ENCODE peak calls at places on chromosomes 5 and 9, in five cellular contexts. One of them, this sample, is unnamed.

GRCh38 chr5:180555168-180555921 is 36.0 kb downstream of the SCGB3A1 start:
- DNase-seq in CD4-positive, alpha-beta T cell: no peak
- DNase-seq in psoas muscle: no peak
- DNase-seq in T-helper 1 cell: no peak
- DNase-seq in right cardiac atrium: no peak
- DNase-seq in this sample: no peak

GRCh38 chr5:2007906-2008437 is 125.2 kb upstream of the IRX4 start:
- DNase-seq in T-helper 1 cell: no peak
- DNase-seq in CD4-positive, alpha-beta T cell: no peak
- DNase-seq in psoas muscle: peak
- DNase-seq in right cardiac atrium: peak
- DNase-seq in this sample: no peak

GRCh38 chr9:127975376-127976315 is 5.1 kb downstream of the EEIG1 start:
- DNase-seq in right cardiac atrium: peak
- DNase-seq in CD4-positive, alpha-beta T cell: no peak
- DNase-seq in psoas muscle: peak
- DNase-seq in T-helper 1 cell: no peak
- DNase-seq in this sample: no peak

GRCh38 chr5:149466457-149466972 is 84.7 kb downstream of the CSNK1A1 start:
- DNase-seq in right cardiac atrium: no peak
- DNase-seq in T-helper 1 cell: no peak
- DNase-seq in psoas muscle: peak
- DNase-seq in CD4-positive, alpha-beta T cell: no peak
- DNase-seq in this sample: peak

GRCh38 chr5:180346358-180346757 is 6.8 kb downstream of the GFPT2 start:
- DNase-seq in CD4-positive, alpha-beta T cell: no peak
- DNase-seq in T-helper 1 cell: no peak
- DNase-seq in psoas muscle: no peak
- DNase-seq in right cardiac atrium: no peak
- DNase-seq in this sample: no peak

GRCh38 chr9:4077499-4078102 is 222.3 kb downstream of the GLIS3 start:
- DNase-seq in right cardiac atrium: peak
- DNase-seq in T-helper 1 cell: no peak
- DNase-seq in psoas muscle: peak
- DNase-seq in CD4-positive, alpha-beta T cell: peak
- DNase-seq in this sample: no peak

GRCh38 chr9:93613174-93613573 is 36.8 kb downstream of the PHF2 start:
- DNase-seq in CD4-positive, alpha-beta T cell: no peak
- DNase-seq in psoas muscle: peak
- DNase-seq in T-helper 1 cell: no peak
- DNase-seq in right cardiac atrium: no peak
- DNase-seq in this sample: no peak

GRCh38 chr9:5562806-5563416 is 52.6 kb downstream of the PDCD1LG2 start:
- DNase-seq in CD4-positive, alpha-beta T cell: no peak
- DNase-seq in T-helper 1 cell: no peak
- DNase-seq in psoas muscle: no peak
- DNase-seq in right cardiac atrium: no peak
- DNase-seq in this sample: no peak

GRCh38 chr5:65771266-65771665 is 49.3 kb downstream of the NLN start:
- DNase-seq in right cardiac atrium: no peak
- DNase-seq in CD4-positive, alpha-beta T cell: no peak
- DNase-seq in T-helper 1 cell: no peak
- DNase-seq in psoas muscle: no peak
- DNase-seq in this sample: no peak

GRCh38 chr5:56951131-56951945 is 585 bp downstream of the MIER3 start:
- DNase-seq in right cardiac atrium: peak
- DNase-seq in psoas muscle: peak
- DNase-seq in T-helper 1 cell: no peak
- DNase-seq in CD4-positive, alpha-beta T cell: peak
- DNase-seq in this sample: no peak

This sample was measured in KG1.